ENCODE peak calls at places on chromosomes 12 and 14, in four cellular contexts. G is upper lobe of left lung, Z is K562, K is A549. N is an unnamed sample.

GRCh38 chr12:94706250-94706661 is 55.9 kb upstream of the TMCC3 start:
- ATAC-seq in K (no peak), Z (no peak), G (no peak), N (no peak)

GRCh38 chr14:36221097-36221496 is 44.6 kb upstream of the PTCSC3 start:
- ATAC-seq in K (no peak), Z (no peak), G (no peak), N (no peak)

GRCh38 chr12:117049295-117049694 is 49.9 kb downstream of the TESC start:
- ATAC-seq in Z (no peak), G (no peak), K (no peak), N (no peak)

GRCh38 chr12:132502149-132502881 is 12.4 kb downstream of the FBRSL1 start:
- ATAC-seq in G (no peak), Z (peak), K (peak), N (no peak)

GRCh38 chr14:79342942-79343341 is 868.4 kb downstream of the DIO2 start:
- ATAC-seq in G (no peak), Z (no peak), K (no peak), N (no peak)

GRCh38 chr12:42426733-42427132 is 100.8 kb downstream of the PPHLN1 start:
- ATAC-seq in Z (peak), K (peak), G (peak), N (no peak)

GRCh38 chr12:4287325-4288290 is 14.0 kb downstream of the CCND2 start:
- ATAC-seq in K (no peak), G (no peak), Z (no peak), N (peak)

GRCh38 chr14:30521899-30522736 is 36.8 kb upstream of the G2E3 start:
- ATAC-seq in Z (peak), K (no peak), G (peak), N (no peak)

DNA sequence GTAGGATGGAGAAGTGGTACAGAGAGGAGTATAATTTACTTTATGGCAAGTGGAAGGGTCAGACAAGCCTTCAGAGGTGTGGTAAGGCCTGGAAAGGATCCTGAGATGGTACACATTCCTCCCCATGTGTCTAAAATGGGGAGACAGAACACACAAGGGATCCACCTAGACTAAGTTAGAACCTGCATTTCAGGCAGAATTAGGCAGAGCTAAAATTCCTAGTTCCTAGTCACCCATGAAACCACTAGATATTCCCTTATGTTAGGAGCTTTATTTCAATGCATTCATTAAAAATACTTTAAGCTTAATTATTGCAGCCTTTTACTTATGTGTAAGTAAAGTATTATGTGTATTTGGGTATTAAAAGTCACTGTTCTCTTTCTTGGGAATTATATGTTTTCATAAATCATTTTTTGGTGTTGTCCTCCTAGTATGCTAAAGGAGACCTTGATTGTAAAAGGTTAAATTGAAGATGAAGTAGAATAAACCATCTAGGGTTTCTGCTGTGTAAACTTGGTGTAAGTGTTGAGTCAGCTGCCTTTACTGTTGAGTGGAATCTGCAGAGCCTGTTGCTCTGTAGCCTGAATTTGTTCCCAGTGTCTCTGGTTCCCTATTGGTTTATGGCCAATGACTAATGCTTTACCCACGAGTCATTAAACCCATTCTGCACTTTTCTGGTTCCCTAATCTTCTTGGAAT is 423.2 kb downstream of the ATP23 start:
- ATAC-seq in K (peak), G (peak), Z (no peak), N (no peak)
- TF ChIP-seq EP300 in K (no peak), G (no peak), Z (no peak), N (no peak)

DNA sequence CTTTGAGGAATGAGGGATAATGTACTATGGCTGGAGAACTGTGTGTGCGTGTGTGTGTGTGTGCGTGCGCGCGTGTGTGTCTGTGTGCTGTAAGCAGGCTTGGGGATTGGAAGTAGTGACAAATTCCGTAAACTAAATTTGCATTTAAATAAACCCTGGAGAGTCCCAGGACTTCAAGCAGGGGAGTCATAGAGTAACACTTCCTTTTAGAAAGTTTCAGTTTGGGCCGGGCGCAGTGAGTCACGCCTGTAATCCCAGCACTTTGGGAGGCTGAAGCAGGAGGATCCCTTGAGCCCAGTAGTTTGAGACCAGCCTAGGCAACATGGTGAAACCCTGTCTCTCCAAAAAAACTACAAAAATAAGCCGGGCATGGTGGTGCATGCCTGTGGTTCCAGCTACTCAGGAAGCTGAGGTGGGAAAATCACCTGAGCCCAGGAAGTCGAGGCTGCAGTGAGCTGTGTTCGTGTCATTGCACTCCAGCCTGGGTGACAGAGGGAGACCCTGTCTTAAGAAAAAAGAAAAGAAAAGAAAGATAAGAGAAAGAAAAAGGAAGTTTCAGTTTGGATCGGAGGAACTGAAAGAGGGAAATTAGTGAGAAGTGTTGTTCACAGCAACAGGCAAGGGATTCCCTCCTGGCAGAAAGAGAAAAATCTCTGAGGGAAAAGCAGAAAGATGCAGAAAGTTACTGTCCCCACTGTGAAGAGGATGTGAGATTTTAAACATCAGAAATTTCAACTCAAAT is 222.7 kb upstream of the SOX5 start:
- ATAC-seq in K (no peak), G (peak), Z (no peak), N (no peak)
- TF ChIP-seq EP300 in K (no peak), G (no peak), Z (no peak), N (no peak)

GRCh38 chr14:31561155-31561846 is at the start of gene NUBPL:
- ATAC-seq in G (peak), Z (peak), K (peak), N (peak)
- TF ChIP-seq EP300 in G (no peak), Z (no peak), K (no peak), N (no peak)

DNA sequence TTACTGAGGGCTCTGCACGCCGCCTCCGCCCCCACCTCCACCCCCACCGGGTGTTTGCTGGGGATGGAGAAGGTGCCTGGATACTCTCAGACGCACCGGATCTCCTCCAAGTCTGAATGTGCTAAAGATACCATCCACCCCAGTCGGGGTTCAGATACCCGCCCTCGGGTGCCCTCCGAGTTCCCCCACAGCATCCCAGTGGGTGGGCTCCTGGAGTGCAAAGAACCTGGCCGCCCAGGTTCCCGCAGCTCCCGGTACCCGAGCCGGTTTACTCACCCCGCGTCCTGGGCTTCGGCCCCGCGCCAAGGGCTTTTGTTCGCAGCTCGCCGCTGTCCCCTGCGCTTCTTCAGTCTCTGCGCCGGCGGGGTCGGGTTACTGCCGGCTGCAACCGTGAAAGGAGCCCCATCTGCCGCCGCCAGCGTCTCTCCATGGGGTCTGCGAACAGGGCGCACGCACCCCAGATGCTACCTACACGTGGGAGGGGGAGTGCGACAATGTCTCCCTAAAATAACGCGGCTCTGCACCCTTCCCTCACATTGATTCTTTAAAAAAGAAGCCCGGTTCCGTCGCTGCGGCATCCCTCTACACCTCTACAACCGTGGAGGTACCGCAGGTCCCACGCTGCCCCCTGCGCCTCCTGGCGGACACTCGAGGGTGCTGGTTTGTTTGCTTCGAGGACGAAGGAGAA is at the start of gene CCDC177:
- ATAC-seq in K (peak), Z (peak), G (peak), N (peak)
- TF ChIP-seq EP300 in K (no peak), Z (no peak), G (no peak), N (no peak)

DNA sequence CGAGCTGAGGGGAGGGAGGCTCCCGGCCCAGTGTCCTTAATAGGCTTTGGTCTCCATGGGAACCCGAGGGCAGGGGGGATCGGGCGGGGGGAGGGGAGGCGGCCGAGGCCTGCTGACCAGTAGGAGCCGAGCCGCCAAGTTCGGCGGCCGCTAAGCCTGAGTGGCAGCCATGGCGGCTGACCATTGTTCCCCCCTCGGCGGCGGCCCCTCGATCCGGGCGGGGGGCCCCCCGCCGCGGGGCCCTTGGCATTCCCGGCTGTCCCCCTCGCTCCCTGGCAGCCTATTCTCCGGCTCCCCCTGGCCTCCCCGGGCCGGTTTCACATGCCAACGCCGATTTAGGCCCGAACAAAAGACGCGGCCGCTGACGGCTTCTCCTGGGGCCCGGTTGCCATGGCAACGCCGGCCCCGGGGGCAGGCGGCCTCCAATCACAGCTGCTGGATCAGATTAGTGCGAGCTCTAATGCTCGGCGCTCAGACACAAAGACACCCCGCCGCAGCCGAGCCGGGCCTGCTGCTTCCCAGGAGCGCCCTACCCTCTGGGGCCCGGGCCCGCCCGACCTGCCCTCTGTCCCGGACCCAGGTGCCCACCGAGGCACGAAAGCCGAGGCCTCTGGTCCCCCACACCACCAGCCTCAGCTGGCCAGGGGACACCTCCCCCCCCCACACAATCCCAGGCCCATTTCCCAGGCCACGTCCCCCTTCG is 7.3 kb downstream of the MSI1 start:
- ATAC-seq in K (no peak), Z (peak), G (peak), N (peak)
- TF ChIP-seq EP300 in K (no peak), Z (no peak), G (no peak), N (no peak)